ENCODE peak calls at places on chromosomes 1 and 21, in four cellular contexts. P is pancreas, E is choroid plexus epithelial cell, G is left ventricle myocardium inferior. H is an unnamed sample.

GRCh38 chr1:221620437-221621384 is 121.2 kb downstream of the DUSP10 start:
- DNase-seq in P (no peak), E (peak; percentile 40), G (no peak), H (peak; percentile 93)

GRCh38 chr1:6785721-6786505 is 659 bp downstream of the CAMTA1 start:
- DNase-seq in P (peak; percentile 52), E (peak; percentile 30), G (peak; percentile 49), H (peak; percentile 22)

GRCh38 chr1:243739335-243740003 is 110.6 kb downstream of the AKT3 start:
- DNase-seq in P (no peak), E (no peak), G (no peak), H (no peak)

GRCh38 chr1:184507604-184508289 is 120.9 kb downstream of the C1orf21 start:
- DNase-seq in P (no peak), E (peak; percentile 44), G (no peak), H (no peak)

GRCh38 chr1:151838491-151839412 is 868 bp downstream of the C2CD4D start:
- DNase-seq in P (peak; percentile 43), E (no peak), G (no peak), H (no peak)

GRCh38 chr1:115222616-115223402 is 115.2 kb downstream of the NGF start:
- DNase-seq in P (no peak), E (no peak), G (no peak), H (peak; percentile 47)

GRCh38 chr1:119448112-119448511 is 33.2 kb downstream of the HSD3B2 start:
- DNase-seq in P (no peak), E (no peak), G (no peak), H (peak; percentile 27)

GRCh38 chr1:82390627-82391026 is 589.9 kb downstream of the ADGRL2 start:
- DNase-seq in P (no peak), E (peak; percentile 11), G (no peak), H (no peak)

GRCh38 chr1:107326823-107327445 is 186.1 kb downstream of the NTNG1 start:
- DNase-seq in P (no peak), E (no peak), G (no peak), H (peak; percentile 1)

GRCh38 chr21:26966978-26967913 is at the start of gene ADAMTS5:
- DNase-seq in P (peak; percentile 12), E (peak; percentile 63), G (peak; percentile 51), H (peak; percentile 68)

GRCh38 chr21:26966360-26966977 is 419 bp downstream of the ADAMTS5 start:
- DNase-seq in P (no peak), E (peak; percentile 42), G (no peak), H (no peak)

GRCh38 chr21:26964379-26964778 is 2.5 kb downstream of the ADAMTS5 start:
- DNase-seq in P (no peak), E (no peak), G (peak; percentile 66), H (no peak)

GRCh38 chr21:26965091-26965566 is 1.8 kb downstream of the ADAMTS5 start:
- DNase-seq in P (no peak), E (no peak), G (no peak), H (no peak)

GRCh38 chr21:26965567-26966359 is 1.1 kb downstream of the ADAMTS5 start:
- DNase-seq in P (peak; percentile 25), E (peak; percentile 34), G (peak; percentile 65), H (no peak)
- TF ChIP-seq CTCF in P (no peak), E (peak; percentile 45), G (peak; percentile 59), H (no peak)

DNA sequence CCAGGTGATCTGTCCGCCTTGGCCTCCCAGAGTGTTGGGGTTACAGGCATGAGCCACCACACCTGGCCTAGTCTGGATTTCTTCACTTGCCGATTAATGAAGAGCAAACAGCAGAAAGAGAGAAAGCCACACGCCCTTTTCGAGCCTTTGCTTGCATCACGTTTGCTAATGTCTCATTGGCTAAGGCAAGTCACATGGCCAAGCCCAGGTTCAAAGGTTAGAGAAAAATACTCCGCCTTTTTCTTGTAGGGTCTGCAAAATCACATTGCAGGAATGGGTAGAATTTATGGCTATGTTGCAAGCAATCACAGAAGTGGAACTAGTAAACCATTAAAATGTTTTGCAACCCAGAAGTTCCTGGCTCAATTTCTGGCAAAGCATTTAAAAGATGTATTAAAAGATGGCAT is 26.8 kb upstream of the BACH1 start:
- DNase-seq in P (no peak), E (no peak), G (no peak), H (no peak)
- TF ChIP-seq CTCF in P (no peak), E (no peak), G (no peak), H (no peak)

GRCh38 chr1:39859859-39860812 is 23.2 kb downstream of the TRIT1 start:
- DNase-seq in P (no peak), E (no peak), G (no peak), H (no peak)
- TF ChIP-seq CTCF in P (no peak), E (no peak), G (no peak), H (no peak)

GRCh38 chr1:110173466-110174117 is 23.3 kb downstream of the SLC6A17 start:
- DNase-seq in P (no peak), E (no peak), G (no peak), H (no peak)
- TF ChIP-seq CTCF in P (no peak), E (no peak), G (no peak), H (no peak)

DNA sequence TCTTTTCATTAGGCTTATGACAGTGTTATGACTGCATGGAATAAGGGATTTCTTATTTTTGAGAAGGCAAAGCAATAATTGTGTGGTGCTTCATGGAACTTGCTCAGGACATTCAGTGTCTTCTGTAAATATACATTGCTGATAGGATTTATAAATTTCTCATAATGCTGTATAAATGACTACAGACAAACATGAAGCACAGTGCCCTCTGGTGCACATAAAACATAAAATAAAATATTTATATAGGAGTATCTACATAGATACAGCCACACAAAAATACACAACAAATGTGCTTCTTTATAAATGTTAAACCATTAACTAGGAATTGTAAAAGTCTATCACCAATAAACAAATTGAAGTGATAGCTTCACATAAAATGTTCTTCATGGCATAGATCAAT is 24.1 kb downstream of the BRINP3 start:
- DNase-seq in P (no peak), E (peak; percentile 18), G (no peak), H (peak; percentile 24)
- TF ChIP-seq CTCF in P (no peak), E (no peak), G (no peak), H (peak; percentile 32)

DNA sequence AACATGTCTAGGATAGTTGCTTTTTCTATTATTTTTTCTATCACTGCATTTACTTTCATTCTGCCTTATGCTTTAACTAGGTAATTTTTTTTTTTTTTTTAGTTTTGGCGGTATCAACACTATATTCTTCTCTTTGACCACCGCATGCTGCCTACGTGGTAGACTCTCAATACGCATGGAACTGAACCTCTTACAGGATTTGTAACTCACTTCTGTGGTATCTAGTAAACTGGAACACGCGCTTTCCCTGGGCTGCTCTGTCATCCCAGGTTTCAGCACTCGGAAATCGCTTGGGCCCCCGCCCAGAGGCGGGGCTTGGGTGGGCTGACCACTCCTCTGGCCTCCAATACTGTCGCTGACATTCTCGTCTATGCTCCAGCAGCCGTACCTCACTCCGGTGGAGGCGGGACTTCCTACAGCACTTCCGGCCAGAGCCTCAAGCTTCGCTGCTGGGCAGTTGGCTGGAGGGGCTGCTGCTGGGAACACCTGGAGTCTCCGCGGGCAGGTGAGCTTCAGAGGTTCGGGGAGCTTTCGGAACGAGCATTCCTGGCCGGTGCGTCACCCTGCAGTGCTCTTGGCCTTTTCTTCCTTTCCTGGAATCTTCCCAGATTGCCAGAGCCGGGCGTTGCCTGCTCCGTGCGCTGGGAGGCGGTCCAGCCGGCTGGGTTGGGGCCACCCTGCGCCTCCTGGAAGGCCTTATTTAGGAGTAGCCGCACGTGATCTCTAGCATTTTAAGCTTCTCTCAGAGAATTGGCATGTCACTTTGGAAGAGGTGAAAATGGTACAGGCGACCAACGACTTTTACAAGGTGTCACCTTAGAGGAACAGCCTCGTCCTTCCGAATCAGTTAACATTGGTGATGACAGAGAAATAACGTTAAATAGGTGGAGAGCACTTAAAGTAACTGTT is at the start of gene TBCE:
- DNase-seq in P (peak; percentile 99), E (peak; percentile 98), G (peak; percentile 97), H (peak; percentile 100)
- TF ChIP-seq CTCF in P (no peak), E (peak; percentile 36), G (peak; percentile 26), H (peak; percentile 16)

H was measured in MCF 10A.